ENCODE peak calls at places on chromosomes 1 and 21, in seven cellular contexts. A, M, V, F, O, Y and W are unnamed samples.

GRCh38 chr1:173853074-173853473 is 14.7 kb downstream of the GAS5 start:
- DNase-seq in A (no peak), M (no peak), V (no peak), F (no peak), O (no peak), Y (no peak), W (no peak)

GRCh38 chr1:67316180-67316902 is 8.7 kb downstream of the IL12RB2 start:
- DNase-seq in A (no peak), M (no peak), V (no peak), F (no peak), O (no peak), Y (no peak), W (no peak)

GRCh38 chr1:221097479-221098281 is 218.4 kb downstream of the HLX start:
- DNase-seq in A (no peak), M (peak; percentile 85), V (no peak), F (no peak), O (no peak), Y (no peak), W (no peak)

GRCh38 chr1:182602945-182603645 is 1.1 kb downstream of the RGS16 start:
- DNase-seq in A (no peak), M (no peak), V (no peak), F (no peak), O (no peak), Y (no peak), W (no peak)

GRCh38 chr1:4174291-4175200 is 274.5 kb upstream of the C1orf174 start:
- DNase-seq in A (no peak), M (no peak), V (peak; percentile 28), F (no peak), O (peak; percentile 54), Y (no peak), W (no peak)

GRCh38 chr1:75954594-75954993 is 22.4 kb upstream of the ASB17 start:
- DNase-seq in A (no peak), M (peak; percentile 7), V (no peak), F (no peak), O (no peak), Y (no peak), W (no peak)

GRCh38 chr1:224668991-224669390 is 52.9 kb downstream of the CNIH3 start:
- DNase-seq in A (peak; percentile 73), M (no peak), V (no peak), F (no peak), O (no peak), Y (no peak), W (no peak)

GRCh38 chr21:42520628-42521253 is 7.1 kb downstream of the SLC37A1 start:
- DNase-seq in A (no peak), M (no peak), V (peak; percentile 65), F (no peak), O (peak; percentile 51), Y (peak; percentile 63), W (no peak)

GRCh38 chr1:90558126-90558525 is 159.0 kb downstream of the BARHL2 start:
- DNase-seq in A (no peak), M (no peak), V (no peak), F (no peak), O (no peak), Y (no peak), W (no peak)

GRCh38 chr1:115679141-115679611 is 37.4 kb downstream of the VANGL1 start:
- DNase-seq in A (no peak), M (no peak), V (no peak), F (peak; percentile 29), O (peak; percentile 84), Y (peak; percentile 87), W (peak; percentile 72)

GRCh38 chr1:19979494-19979977 is at the start of gene PLA2G2A:
- DNase-seq in A (no peak), M (no peak), V (peak; percentile 28), F (no peak), O (peak; percentile 82), Y (no peak), W (peak; percentile 73)

GRCh38 chr21:40466893-40467483 is 380.0 kb downstream of the DSCAM start:
- DNase-seq in A (peak; percentile 14), M (no peak), V (no peak), F (no peak), O (no peak), Y (no peak), W (no peak)

GRCh38 chr1:233389867-233390266 is 62.3 kb downstream of the MAP3K21 start:
- DNase-seq in A (no peak), M (no peak), V (no peak), F (no peak), O (no peak), Y (no peak), W (no peak)

GRCh38 chr1:230753586-230754251 is 6.5 kb downstream of the CAPN9 start:
- DNase-seq in A (no peak), M (no peak), V (peak; percentile 79), F (peak; percentile 41), O (no peak), Y (no peak), W (peak; percentile 81)

GRCh38 chr1:11738783-11739182 is 2.8 kb downstream of the AGTRAP start:
- DNase-seq in A (no peak), M (no peak), V (no peak), F (no peak), O (no peak), Y (no peak), W (no peak)

GRCh38 chr1:223775054-223775453 is 62.7 kb downstream of the CAPN2 start:
- DNase-seq in A (no peak), M (no peak), V (no peak), F (no peak), O (peak; percentile 40), Y (no peak), W (no peak)

GRCh38 chr1:76547916-76548315 is 319.4 kb upstream of the ST6GALNAC5 start:
- DNase-seq in A (no peak), M (no peak), V (no peak), F (no peak), O (no peak), Y (no peak), W (no peak)

GRCh38 chr1:25556791-25557476 is 13.5 kb downstream of the LDLRAP1 start:
- DNase-seq in A (no peak), M (peak; percentile 88), V (no peak), F (no peak), O (no peak), Y (peak; percentile 71), W (no peak)

GRCh38 chr1:37175666-37176215 is 141.4 kb upstream of the GRIK3 start:
- DNase-seq in A (no peak), M (no peak), V (no peak), F (no peak), O (no peak), Y (no peak), W (no peak)

GRCh38 chr1:246726255-246726679 is 2.1 kb downstream of the SCCPDH start:
- DNase-seq in A (no peak), M (peak; percentile 56), V (no peak), F (no peak), O (no peak), Y (no peak), W (no peak)

GRCh38 chr1:246724001-246724724 is at the start of gene SCCPDH:
- DNase-seq in A (peak; percentile 75), M (peak; percentile 42), V (peak; percentile 87), F (peak; percentile 78), O (peak; percentile 84), Y (peak; percentile 91), W (peak; percentile 91)

GRCh38 chr1:246726881-246727280 is 2.7 kb downstream of the SCCPDH start:
- DNase-seq in A (no peak), M (no peak), V (no peak), F (no peak), O (no peak), Y (no peak), W (no peak)

GRCh38 chr1:246724725-246725095 is 501 bp downstream of the SCCPDH start:
- DNase-seq in A (no peak), M (no peak), V (no peak), F (no peak), O (no peak), Y (no peak), W (no peak)

GRCh38 chr1:246725191-246725590 is 982 bp downstream of the SCCPDH start:
- DNase-seq in A (no peak), M (no peak), V (no peak), F (no peak), O (no peak), Y (no peak), W (no peak)
- H3K4me3 ChIP-seq in A (no peak overlapping the region), M (peak overlapping the region; percentile 50), V (no peak overlapping the region), F (peak overlapping the region; percentile 79), O (peak overlapping the region; percentile 81), Y (peak overlapping the region; percentile 65), W (peak overlapping the region; percentile 62)

GRCh38 chr1:29272171-29272907 is 36.0 kb downstream of the PTPRU start:
- DNase-seq in A (no peak), M (no peak), V (no peak), F (no peak), O (peak; percentile 14), Y (no peak), W (no peak)
- H3K27ac ChIP-seq in A (peak overlapping the region; percentile 35), M (no peak overlapping the region), V (peak overlapping the region; percentile 22), F (peak overlapping the region; percentile 31), O (no peak overlapping the region), Y (no peak overlapping the region), W (no peak overlapping the region)

DNA sequence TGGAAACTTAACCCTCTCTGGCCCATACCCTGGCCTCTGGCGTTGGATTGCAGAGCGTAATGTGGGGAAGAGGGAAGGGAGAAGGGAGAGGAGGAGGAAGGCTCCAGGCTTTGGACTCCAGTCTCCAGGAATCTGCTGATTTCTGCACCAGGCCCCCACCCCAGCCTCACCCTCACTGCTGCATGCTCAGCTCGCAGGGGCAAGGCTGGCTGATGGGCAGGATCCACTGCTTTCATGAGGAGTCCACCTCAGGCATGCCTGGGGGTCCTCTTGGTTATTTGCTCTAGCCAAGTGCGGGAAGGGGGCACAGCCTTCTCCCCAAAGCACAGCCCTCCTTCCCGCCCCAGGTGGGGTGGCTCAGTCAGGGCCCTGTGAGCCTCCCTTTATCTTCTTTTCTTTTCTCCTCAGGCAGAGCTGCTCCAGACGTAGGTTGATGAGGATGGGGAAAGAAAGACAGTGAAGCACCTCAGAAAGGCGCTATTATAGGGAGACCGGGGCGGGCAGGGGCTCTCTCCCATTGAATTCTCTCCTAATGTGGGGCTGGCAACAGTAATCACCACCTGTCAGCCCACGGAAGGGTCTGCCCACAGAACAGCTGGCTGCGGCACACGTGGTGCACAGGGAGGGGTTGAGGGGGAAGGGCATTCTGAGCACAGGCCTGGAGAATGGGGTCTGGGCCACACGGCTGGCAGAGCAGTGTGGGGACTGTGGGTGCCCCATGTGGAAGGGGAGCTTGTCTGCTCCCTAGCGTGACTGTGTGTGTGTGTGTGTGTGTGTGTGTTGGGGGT is 3.9 kb downstream of the OLFML3 start:
- DNase-seq in A (no peak), M (no peak), V (no peak), F (no peak), O (no peak), Y (no peak), W (no peak)
- H3K4me3 ChIP-seq in A (no peak overlapping the region), M (no peak overlapping the region), V (no peak overlapping the region), F (peak overlapping the region; percentile 50), O (peak overlapping the region; percentile 55), Y (no peak overlapping the region), W (peak overlapping the region; percentile 29)

GRCh38 chr1:205506409-205507196 is 2.1 kb downstream of the CDK18 start:
- DNase-seq in A (no peak), M (no peak), V (no peak), F (no peak), O (no peak), Y (no peak), W (no peak)

GRCh38 chr1:205505791-205506190 is 1.3 kb downstream of the CDK18 start:
- DNase-seq in A (peak; percentile 70), M (no peak), V (no peak), F (peak; percentile 85), O (peak; percentile 82), Y (peak; percentile 92), W (peak; percentile 85)

GRCh38 chr1:205502992-205503391 is 1.5 kb upstream of the CDK18 start:
- DNase-seq in A (no peak), M (no peak), V (no peak), F (no peak), O (no peak), Y (no peak), W (no peak)

GRCh38 chr1:205504311-205505075 is at the start of gene CDK18:
- DNase-seq in A (peak; percentile 92), M (peak; percentile 52), V (peak; percentile 85), F (peak; percentile 89), O (peak; percentile 89), Y (peak; percentile 91), W (peak; percentile 93)

GRCh38 chr1:205505076-205505729 is 734 bp downstream of the CDK18 start:
- DNase-seq in A (no peak), M (no peak), V (no peak), F (peak; percentile 38), O (no peak), Y (no peak), W (peak; percentile 55)
- H3K27ac ChIP-seq in A (peak overlapping the region; percentile 77), M (no peak overlapping the region), V (peak overlapping the region; percentile 49), F (peak overlapping the region; percentile 94), O (peak overlapping the region; percentile 79), Y (no peak overlapping the region), W (peak overlapping the region; percentile 73)